ENCODE peak calls at places on chromosomes 13 and 19, in seven cellular contexts. L is sciatic nerve, T is NCI-H774, H is mucosa of gallbladder, E is GF-D8, J is nucleus accumbens, P is NCI-H446 treated with DMSO at 0.1 percent for 48 hours. Y is an unnamed sample.

GRCh38 chr13:94390881-94391280 is 88.6 kb downstream of the DCT start:
- DNase-seq in J (no peak), L (no peak), H (no peak), E (no peak), P (no peak), T (no peak), Y (no peak)

GRCh38 chr19:814108-815078 is 7.4 kb downstream of the PLPPR3 start:
- DNase-seq in L (no peak), J (no peak), H (no peak), P (no peak), T (no peak), E (no peak), Y (no peak)

GRCh38 chr13:26695891-26696311 is 64.7 kb downstream of the GPR12 start:
- DNase-seq in J (no peak), P (no peak), H (no peak), L (no peak), E (no peak), T (no peak), Y (no peak)

GRCh38 chr13:22235285-22235949 is 564.5 kb downstream of the FGF9 start:
- DNase-seq in H (no peak), P (no peak), L (no peak), T (no peak), E (no peak), J (no peak), Y (no peak)

GRCh38 chr19:52351512-52351911 is 15.5 kb downstream of the ZNF610 start:
- DNase-seq in E (no peak), T (no peak), J (no peak), H (no peak), P (no peak), L (no peak), Y (no peak)

GRCh38 chr13:74867460-74867859 is 614.5 kb downstream of the TBC1D4 start:
- DNase-seq in P (no peak), T (no peak), E (no peak), L (no peak), H (no peak), J (no peak), Y (no peak)

GRCh38 chr19:16153582-16154336 is 10.3 kb downstream of the HSH2D start:
- DNase-seq in J (no peak), H (no peak), E (no peak), T (no peak), L (no peak), P (no peak), Y (no peak)

GRCh38 chr19:14147797-14148605 is 11.6 kb upstream of the ASF1B start:
- DNase-seq in E (no peak), L (peak; percentile 83), H (peak; percentile 63), J (peak; percentile 18), T (peak; percentile 1), P (no peak), Y (no peak)

GRCh38 chr19:10923503-10924076 is 4.8 kb downstream of the YIPF2 start:
- DNase-seq in J (no peak), H (no peak), T (no peak), P (no peak), E (no peak), L (no peak), Y (no peak)

GRCh38 chr13:50613356-50613831 is 230.1 kb downstream of the DLEU7 start:
- DNase-seq in E (no peak), L (no peak), J (no peak), T (no peak), H (no peak), P (no peak), Y (no peak)

GRCh38 chr19:6412111-6412999 is 12.3 kb downstream of the KHSRP start:
- DNase-seq in H (no peak), L (no peak), T (peak; percentile 11), J (no peak), P (no peak), E (no peak), Y (no peak)

GRCh38 chr13:111536239-111536638 is 215.8 kb downstream of the TEX29 start:
- DNase-seq in E (no peak), H (no peak), J (no peak), P (no peak), T (no peak), L (no peak), Y (no peak)

GRCh38 chr19:7697721-7698287 is 4.1 kb downstream of the FCER2 start:
- DNase-seq in T (no peak), P (no peak), E (no peak), L (no peak), J (no peak), H (no peak), Y (no peak)

GRCh38 chr13:98653471-98653985 is 76.6 kb upstream of the STK24 start:
- DNase-seq in P (no peak), H (peak; percentile 86), E (peak; percentile 28), L (peak; percentile 87), T (peak; percentile 60), J (peak; percentile 14), Y (no peak)

GRCh38 chr13:48486362-48486761 is 46.5 kb downstream of the RCBTB2 start:
- DNase-seq in P (no peak), H (no peak), J (no peak), L (no peak), T (no peak), E (no peak), Y (no peak)

GRCh38 chr19:12628040-12629022 is 17.6 kb downstream of the ZNF791 start:
- DNase-seq in H (no peak), L (no peak), P (no peak), J (no peak), T (no peak), E (no peak), Y (no peak)